ENCODE peak calls at places on chromosomes 11 and 22, in eight cellular contexts. F, M, D, P, H, K, B and L are unnamed samples.

GRCh38 chr22:19576460-19577421 is 52.5 kb upstream of the CLDN5 start:
- DNase-seq in K (peak; percentile 94), H (no peak), M (peak; percentile 22), B (no peak), D (peak; percentile 23), P (no peak), F (no peak), L (no peak)

GRCh38 chr11:69212121-69213110 is 56.7 kb downstream of the SMIM38 start:
- DNase-seq in P (no peak), B (no peak), K (no peak), F (no peak), M (no peak), H (no peak), D (peak; percentile 7), L (no peak)

GRCh38 chr11:6926208-6927029 is at the start of gene ZNF215:
- DNase-seq in H (peak; percentile 81), D (peak; percentile 76), M (peak; percentile 55), P (peak; percentile 86), F (peak; percentile 59), B (peak; percentile 40), K (peak; percentile 44), L (peak; percentile 87)

GRCh38 chr11:118621071-118621815 is 13.8 kb downstream of the PHLDB1 start:
- DNase-seq in H (peak; percentile 91), D (peak; percentile 88), F (peak; percentile 90), B (no peak), P (peak; percentile 87), M (peak; percentile 95), K (peak; percentile 66), L (peak; percentile 84)

GRCh38 chr11:71447791-71448256 is 369 bp downstream of the DHCR7 start:
- DNase-seq in D (no peak), K (no peak), B (no peak), M (peak; percentile 53), F (peak; percentile 50), P (peak; percentile 93), H (peak; percentile 68), L (no peak)

GRCh38 chr11:28621648-28622215 is 513.5 kb downstream of the METTL15 start:
- DNase-seq in P (no peak), F (no peak), M (no peak), D (peak; percentile 63), B (no peak), K (no peak), H (peak; percentile 22), L (no peak)

GRCh38 chr22:47616396-47617020 is 854.1 kb downstream of the TBC1D22A start:
- DNase-seq in M (no peak), H (no peak), D (no peak), P (peak; percentile 50), K (no peak), F (no peak), B (no peak), L (no peak)

GRCh38 chr11:117315285-117316196 is 515 bp downstream of the BACE1 start:
- DNase-seq in F (peak; percentile 14), H (no peak), P (peak; percentile 80), B (no peak), M (no peak), K (no peak), D (no peak), L (no peak)

GRCh38 chr11:116519499-116519898 is 253.3 kb downstream of the BUD13 start:
- DNase-seq in H (no peak), P (no peak), D (no peak), F (no peak), K (no peak), B (no peak), M (no peak), L (no peak)

GRCh38 chr22:29470159-29470855 is 9.7 kb upstream of the NEFH start:
- DNase-seq in D (peak; percentile 59), F (peak; percentile 61), B (peak; percentile 21), P (peak; percentile 88), M (peak; percentile 65), H (peak; percentile 56), K (no peak), L (peak; percentile 76)

GRCh38 chr11:64290894-64291745 is at the start of gene KCNK4:
- DNase-seq in M (no peak), K (no peak), P (no peak), F (no peak), D (no peak), H (no peak), B (no peak), L (no peak)

GRCh38 chr11:86288776-86289507 is 13.1 kb upstream of the HIKESHI start:
- DNase-seq in H (no peak), M (peak; percentile 7), P (no peak), B (no peak), D (no peak), K (no peak), F (no peak), L (no peak)

GRCh38 chr11:533586-534196 is 1.7 kb downstream of the HRAS start:
- DNase-seq in F (no peak), P (peak; percentile 82), H (no peak), M (no peak), K (no peak), D (no peak), B (no peak), L (no peak)

GRCh38 chr11:535519-536454 is at the start of gene HRAS:
- DNase-seq in B (peak; percentile 53), F (peak; percentile 95), M (peak; percentile 96), K (peak; percentile 88), H (peak; percentile 95), D (peak; percentile 95), P (peak; percentile 98), L (peak; percentile 95)

GRCh38 chr11:533049-533585 is 2.3 kb downstream of the HRAS start:
- DNase-seq in P (peak; percentile 81), K (no peak), F (no peak), H (no peak), D (no peak), M (no peak), B (no peak), L (no peak)

GRCh38 chr11:534592-535518 is 521 bp downstream of the HRAS start:
- DNase-seq in P (peak; percentile 89), H (no peak), K (peak; percentile 26), F (peak; percentile 43), D (peak; percentile 17), B (peak; percentile 61), M (no peak), L (peak; percentile 75)

DNA sequence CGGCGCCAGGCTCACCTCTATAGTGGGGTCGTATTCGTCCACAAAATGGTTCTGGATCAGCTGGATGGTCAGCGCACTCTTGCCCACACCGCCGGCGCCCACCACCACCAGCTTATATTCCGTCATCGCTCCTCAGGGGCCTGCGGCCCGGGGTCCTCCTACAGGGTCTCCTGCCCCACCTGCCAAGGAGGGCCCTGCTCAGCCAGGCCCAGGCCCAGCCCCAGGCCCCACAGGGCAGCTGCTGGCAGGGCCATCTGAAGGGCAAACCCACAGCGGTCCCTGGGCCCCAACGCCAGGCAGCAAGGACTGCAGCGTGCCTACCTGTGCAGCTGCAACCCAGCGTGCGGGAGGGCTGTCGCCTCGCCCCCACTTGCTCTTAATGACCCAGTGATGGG is 1.2 kb downstream of the HRAS start:
- DNase-seq in F (no peak), P (no peak), B (no peak), D (no peak), H (no peak), M (no peak), K (no peak), L (no peak)
- H3K4me3 ChIP-seq in F (peak overlapping the region; percentile 20), P (peak overlapping the region; percentile 77), B (peak overlapping the region; percentile 96), D (peak overlapping the region; percentile 79), H (no peak overlapping the region), M (peak overlapping the region; percentile 71), K (peak overlapping the region; percentile 84), L (peak overlapping the region; percentile 80)

GRCh38 chr11:134047586-134047999 is 21.3 kb upstream of the JAM3 start:
- DNase-seq in F (peak; percentile 27), D (peak; percentile 87), K (no peak), M (peak; percentile 58), P (peak; percentile 59), B (peak; percentile 56), H (peak; percentile 83), L (no peak)

GRCh38 chr11:134045799-134046635 is 22.9 kb upstream of the JAM3 start:
- DNase-seq in D (peak; percentile 31), H (no peak), P (peak; percentile 61), K (no peak), B (peak; percentile 23), M (no peak), F (no peak), L (no peak)

GRCh38 chr11:134049303-134049702 is 19.6 kb upstream of the JAM3 start:
- DNase-seq in P (no peak), K (no peak), H (peak; percentile 21), F (no peak), M (peak; percentile 27), B (no peak), D (no peak), L (no peak)

GRCh38 chr11:134046681-134047449 is 22.0 kb upstream of the JAM3 start:
- DNase-seq in B (no peak), P (no peak), M (no peak), K (no peak), D (no peak), F (no peak), H (no peak), L (no peak)

DNA sequence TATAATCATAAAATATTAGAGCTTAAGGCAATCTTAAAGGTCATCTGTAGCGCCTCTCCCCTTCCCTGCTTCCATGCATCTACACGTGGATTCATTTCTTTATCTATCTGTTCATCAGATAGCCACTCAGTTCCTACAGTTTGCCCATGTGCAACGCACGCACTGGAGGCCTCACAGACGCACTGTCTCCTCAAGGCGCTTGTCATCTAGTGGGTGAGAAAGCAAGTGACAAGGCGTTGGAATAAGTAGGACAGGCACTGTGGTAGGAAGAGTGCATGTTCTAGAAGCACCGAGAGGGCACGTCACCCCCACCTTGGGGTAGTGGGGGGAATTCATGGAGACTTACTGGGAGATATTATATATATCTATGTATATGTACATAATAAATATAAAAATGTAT is 20.8 kb upstream of the JAM3 start:
- DNase-seq in F (no peak), H (no peak), K (no peak), D (no peak), M (no peak), P (no peak), B (no peak), L (no peak)
- H3K4me3 ChIP-seq in F (no peak overlapping the region), H (no peak overlapping the region), K (no peak overlapping the region), D (no peak overlapping the region), M (no peak overlapping the region), P (no peak overlapping the region), B (no peak overlapping the region), L (no peak overlapping the region)

GRCh38 chr11:114304065-114304464 is 7.9 kb downstream of the NNMT start:
- DNase-seq in D (no peak), M (no peak), F (no peak), B (no peak), P (no peak), K (no peak), H (no peak), L (no peak)
- H3K4me3 ChIP-seq in D (peak overlapping the region; percentile 91), M (no peak overlapping the region), F (no peak overlapping the region), B (no peak overlapping the region), P (no peak overlapping the region), K (no peak overlapping the region), H (no peak overlapping the region), L (no peak overlapping the region)

GRCh38 chr22:17705565-17706450 is 67.3 kb downstream of the BCL2L13 start:
- DNase-seq in D (no peak), B (no peak), P (no peak), F (no peak), H (no peak), M (no peak), K (no peak), L (no peak)
- H3K4me3 ChIP-seq in D (peak overlapping the region; percentile 10), B (peak overlapping the region; percentile 60), P (no peak overlapping the region), F (no peak overlapping the region), H (no peak overlapping the region), M (peak overlapping the region; percentile 24), K (no peak overlapping the region), L (peak overlapping the region; percentile 34)